ENCODE peak calls at places on chromosomes 12 and 14, in ten cellular contexts. One of them, this sample, is unnamed.

GRCh38 chr14:41498959-41499358 is 107.7 kb upstream of the LRFN5 start:
- DNase-seq in testis: no peak
- DNase-seq in HL-60: no peak
- DNase-seq in heart right ventricle: no peak
- DNase-seq in foreskin fibroblast: no peak
- DNase-seq in MM.1S: no peak
- DNase-seq in HFF-Myc: no peak
- DNase-seq in esophagus squamous epithelium: no peak
- DNase-seq in tibial artery: no peak
- DNase-seq in lower lobe of right lung: no peak
- DNase-seq in this sample: no peak

GRCh38 chr14:37142835-37143499 is 29.4 kb downstream of the SLC25A21 start:
- DNase-seq in testis: no peak
- DNase-seq in HL-60: no peak
- DNase-seq in heart right ventricle: no peak
- DNase-seq in foreskin fibroblast: no peak
- DNase-seq in MM.1S: no peak
- DNase-seq in HFF-Myc: no peak
- DNase-seq in esophagus squamous epithelium: no peak
- DNase-seq in tibial artery: no peak
- DNase-seq in lower lobe of right lung: no peak
- DNase-seq in this sample: peak

GRCh38 chr14:95993768-95994592 is 45.2 kb upstream of the C14orf132 start:
- DNase-seq in testis: peak
- DNase-seq in HL-60: peak
- DNase-seq in heart right ventricle: no peak
- DNase-seq in foreskin fibroblast: peak
- DNase-seq in MM.1S: peak
- DNase-seq in HFF-Myc: peak
- DNase-seq in esophagus squamous epithelium: no peak
- DNase-seq in tibial artery: no peak
- DNase-seq in lower lobe of right lung: no peak
- DNase-seq in this sample: peak

GRCh38 chr14:87066221-87066817 is 926.7 kb downstream of the GALC start:
- DNase-seq in testis: no peak
- DNase-seq in HL-60: no peak
- DNase-seq in heart right ventricle: no peak
- DNase-seq in foreskin fibroblast: no peak
- DNase-seq in MM.1S: no peak
- DNase-seq in HFF-Myc: no peak
- DNase-seq in esophagus squamous epithelium: no peak
- DNase-seq in tibial artery: no peak
- DNase-seq in lower lobe of right lung: no peak
- DNase-seq in this sample: no peak

GRCh38 chr12:6563448-6564050 is 4.5 kb downstream of the NOP2 start:
- DNase-seq in testis: peak
- DNase-seq in HL-60: peak
- DNase-seq in heart right ventricle: peak
- DNase-seq in foreskin fibroblast: peak
- DNase-seq in MM.1S: peak
- DNase-seq in HFF-Myc: no peak
- DNase-seq in esophagus squamous epithelium: no peak
- DNase-seq in tibial artery: no peak
- DNase-seq in lower lobe of right lung: peak
- DNase-seq in this sample: peak

GRCh38 chr12:1638167-1638566 is 9.1 kb downstream of the WNT5B start:
- DNase-seq in testis: no peak
- DNase-seq in HL-60: peak
- DNase-seq in heart right ventricle: no peak
- DNase-seq in foreskin fibroblast: no peak
- DNase-seq in MM.1S: no peak
- DNase-seq in HFF-Myc: no peak
- DNase-seq in esophagus squamous epithelium: no peak
- DNase-seq in tibial artery: no peak
- DNase-seq in lower lobe of right lung: no peak
- DNase-seq in this sample: no peak

GRCh38 chr12:98578821-98579220 is 14.7 kb upstream of the SLC25A3 start:
- DNase-seq in testis: no peak
- DNase-seq in HL-60: peak
- DNase-seq in heart right ventricle: no peak
- DNase-seq in foreskin fibroblast: no peak
- DNase-seq in MM.1S: no peak
- DNase-seq in HFF-Myc: no peak
- DNase-seq in esophagus squamous epithelium: no peak
- DNase-seq in tibial artery: no peak
- DNase-seq in lower lobe of right lung: no peak
- DNase-seq in this sample: peak

GRCh38 chr14:65079201-65079600 is 23.1 kb downstream of the MAX start:
- DNase-seq in testis: no peak
- DNase-seq in HL-60: peak
- DNase-seq in heart right ventricle: no peak
- DNase-seq in foreskin fibroblast: no peak
- DNase-seq in MM.1S: no peak
- DNase-seq in HFF-Myc: no peak
- DNase-seq in esophagus squamous epithelium: no peak
- DNase-seq in tibial artery: no peak
- DNase-seq in lower lobe of right lung: no peak
- DNase-seq in this sample: no peak

GRCh38 chr14:21258194-21258888 is 10.9 kb downstream of the HNRNPC start:
- DNase-seq in testis: no peak
- DNase-seq in HL-60: no peak
- DNase-seq in heart right ventricle: no peak
- DNase-seq in foreskin fibroblast: no peak
- DNase-seq in MM.1S: no peak
- DNase-seq in HFF-Myc: no peak
- DNase-seq in esophagus squamous epithelium: no peak
- DNase-seq in tibial artery: no peak
- DNase-seq in lower lobe of right lung: peak
- DNase-seq in this sample: no peak

GRCh38 chr12:76790564-76791552 is 26.9 kb downstream of the ZDHHC17 start:
- DNase-seq in testis: no peak
- DNase-seq in HL-60: no peak
- DNase-seq in heart right ventricle: no peak
- DNase-seq in foreskin fibroblast: no peak
- DNase-seq in MM.1S: peak
- DNase-seq in HFF-Myc: no peak
- DNase-seq in esophagus squamous epithelium: no peak
- DNase-seq in tibial artery: no peak
- DNase-seq in lower lobe of right lung: no peak
- DNase-seq in this sample: peak

GRCh38 chr14:73761621-73762355 is 47.6 kb upstream of the PNMA1 start:
- DNase-seq in testis: no peak
- DNase-seq in HL-60: no peak
- DNase-seq in heart right ventricle: no peak
- DNase-seq in foreskin fibroblast: no peak
- DNase-seq in MM.1S: peak
- DNase-seq in HFF-Myc: no peak
- DNase-seq in esophagus squamous epithelium: no peak
- DNase-seq in tibial artery: no peak
- DNase-seq in lower lobe of right lung: no peak
- DNase-seq in this sample: no peak

GRCh38 chr14:73760598-73761586 is 46.7 kb upstream of the PNMA1 start:
- DNase-seq in testis: no peak
- DNase-seq in HL-60: no peak
- DNase-seq in heart right ventricle: no peak
- DNase-seq in foreskin fibroblast: no peak
- DNase-seq in MM.1S: peak
- DNase-seq in HFF-Myc: no peak
- DNase-seq in esophagus squamous epithelium: no peak
- DNase-seq in tibial artery: no peak
- DNase-seq in lower lobe of right lung: no peak
- DNase-seq in this sample: no peak

GRCh38 chr14:73758392-73759182 is 44.4 kb upstream of the PNMA1 start:
- DNase-seq in testis: peak
- DNase-seq in HL-60: peak
- DNase-seq in heart right ventricle: peak
- DNase-seq in foreskin fibroblast: peak
- DNase-seq in MM.1S: peak
- DNase-seq in HFF-Myc: no peak
- DNase-seq in esophagus squamous epithelium: peak
- DNase-seq in tibial artery: peak
- DNase-seq in lower lobe of right lung: peak
- DNase-seq in this sample: peak

GRCh38 chr14:73759183-73759713 is 45.1 kb upstream of the PNMA1 start:
- DNase-seq in testis: peak
- DNase-seq in HL-60: no peak
- DNase-seq in heart right ventricle: peak
- DNase-seq in foreskin fibroblast: peak
- DNase-seq in MM.1S: peak
- DNase-seq in HFF-Myc: no peak
- DNase-seq in esophagus squamous epithelium: no peak
- DNase-seq in tibial artery: peak
- DNase-seq in lower lobe of right lung: peak
- DNase-seq in this sample: peak

GRCh38 chr14:73759714-73760597 is 45.8 kb upstream of the PNMA1 start:
- DNase-seq in testis: peak
- DNase-seq in HL-60: peak
- DNase-seq in heart right ventricle: peak
- DNase-seq in foreskin fibroblast: peak
- DNase-seq in MM.1S: peak
- DNase-seq in HFF-Myc: peak
- DNase-seq in esophagus squamous epithelium: peak
- DNase-seq in tibial artery: peak
- DNase-seq in lower lobe of right lung: peak
- DNase-seq in this sample: peak
- TF ChIP-seq CTCF in testis: no peak
- TF ChIP-seq CTCF in HL-60: no peak
- TF ChIP-seq CTCF in heart right ventricle: no peak
- TF ChIP-seq CTCF in foreskin fibroblast: no peak
- TF ChIP-seq CTCF in MM.1S: no peak
- TF ChIP-seq CTCF in HFF-Myc: no peak
- TF ChIP-seq CTCF in esophagus squamous epithelium: peak
- TF ChIP-seq CTCF in tibial artery: peak
- TF ChIP-seq CTCF in lower lobe of right lung: peak
- TF ChIP-seq CTCF in this sample: no peak

GRCh38 chr14:77267937-77268699 is 2.9 kb downstream of the NGB start:
- DNase-seq in testis: no peak
- DNase-seq in HL-60: no peak
- DNase-seq in heart right ventricle: no peak
- DNase-seq in foreskin fibroblast: no peak
- DNase-seq in MM.1S: no peak
- DNase-seq in HFF-Myc: no peak
- DNase-seq in esophagus squamous epithelium: no peak
- DNase-seq in tibial artery: no peak
- DNase-seq in lower lobe of right lung: no peak
- DNase-seq in this sample: no peak

GRCh38 chr14:77271113-77271710 is at the start of gene NGB:
- DNase-seq in testis: no peak
- DNase-seq in HL-60: no peak
- DNase-seq in heart right ventricle: no peak
- DNase-seq in foreskin fibroblast: no peak
- DNase-seq in MM.1S: no peak
- DNase-seq in HFF-Myc: no peak
- DNase-seq in esophagus squamous epithelium: no peak
- DNase-seq in tibial artery: no peak
- DNase-seq in lower lobe of right lung: no peak
- DNase-seq in this sample: no peak

GRCh38 chr14:77272261-77272660 is 1.3 kb upstream of the NGB start:
- DNase-seq in testis: no peak
- DNase-seq in HL-60: no peak
- DNase-seq in heart right ventricle: no peak
- DNase-seq in foreskin fibroblast: no peak
- DNase-seq in MM.1S: no peak
- DNase-seq in HFF-Myc: no peak
- DNase-seq in esophagus squamous epithelium: no peak
- DNase-seq in tibial artery: no peak
- DNase-seq in lower lobe of right lung: no peak
- DNase-seq in this sample: no peak

GRCh38 chr14:77268989-77269595 is 1.9 kb downstream of the NGB start:
- DNase-seq in testis: no peak
- DNase-seq in HL-60: no peak
- DNase-seq in heart right ventricle: no peak
- DNase-seq in foreskin fibroblast: no peak
- DNase-seq in MM.1S: peak
- DNase-seq in HFF-Myc: no peak
- DNase-seq in esophagus squamous epithelium: no peak
- DNase-seq in tibial artery: no peak
- DNase-seq in lower lobe of right lung: no peak
- DNase-seq in this sample: no peak

DNA sequence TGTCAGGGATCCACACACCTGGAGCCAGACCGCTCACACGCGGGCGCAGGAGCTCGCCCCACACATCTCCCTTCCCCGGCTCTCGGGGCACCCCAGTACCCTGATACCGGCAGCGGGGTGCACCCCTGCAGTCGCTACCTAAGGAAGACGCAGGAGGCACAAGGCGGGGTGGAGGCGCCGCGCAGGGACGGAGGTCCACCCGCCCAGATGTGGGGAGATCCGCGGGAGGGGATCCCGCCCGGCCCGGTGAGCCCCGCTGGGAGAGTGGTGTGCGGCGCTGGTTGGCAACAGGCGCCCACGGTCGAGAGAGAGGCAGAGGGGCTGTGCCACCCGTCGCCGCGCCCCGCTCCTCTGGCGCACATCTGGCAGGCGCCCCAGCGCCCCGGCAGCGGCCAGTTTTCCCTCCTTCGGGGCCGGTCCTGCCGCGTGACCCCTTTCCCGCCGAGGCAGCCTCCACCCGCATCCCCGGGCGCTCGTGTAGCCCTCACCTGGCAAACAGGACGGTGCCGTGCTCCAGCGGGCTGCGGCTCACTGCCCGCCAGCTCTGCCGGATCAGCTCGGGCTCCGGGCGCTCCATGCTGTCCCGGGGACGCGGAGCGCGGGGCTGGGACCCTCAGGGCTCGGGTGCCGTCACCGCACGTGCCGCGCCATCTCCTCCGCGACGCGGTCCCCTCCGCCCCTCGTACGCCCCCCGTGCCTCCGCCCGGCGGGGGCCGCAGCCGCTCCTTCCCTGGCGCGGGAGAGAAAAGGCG is 469 bp downstream of the NGB start:
- DNase-seq in testis: no peak
- DNase-seq in HL-60: no peak
- DNase-seq in heart right ventricle: no peak
- DNase-seq in foreskin fibroblast: no peak
- DNase-seq in MM.1S: no peak
- DNase-seq in HFF-Myc: no peak
- DNase-seq in esophagus squamous epithelium: no peak
- DNase-seq in tibial artery: no peak
- DNase-seq in lower lobe of right lung: no peak
- DNase-seq in this sample: no peak
- H3K4me3 ChIP-seq in testis: peak
- H3K4me3 ChIP-seq in HL-60: no peak
- H3K4me3 ChIP-seq in heart right ventricle: no peak
- H3K4me3 ChIP-seq in foreskin fibroblast: no peak
- H3K4me3 ChIP-seq in MM.1S: no peak
- H3K4me3 ChIP-seq in HFF-Myc: no peak
- H3K4me3 ChIP-seq in esophagus squamous epithelium: peak
- H3K4me3 ChIP-seq in tibial artery: no peak
- H3K4me3 ChIP-seq in lower lobe of right lung: no peak
- H3K4me3 ChIP-seq in this sample: no peak

GRCh38 chr12:68067762-68068376 is 78.6 kb downstream of the IFNG-AS1 start:
- DNase-seq in testis: no peak
- DNase-seq in HL-60: no peak
- DNase-seq in heart right ventricle: no peak
- DNase-seq in foreskin fibroblast: no peak
- DNase-seq in MM.1S: no peak
- DNase-seq in HFF-Myc: no peak
- DNase-seq in esophagus squamous epithelium: no peak
- DNase-seq in tibial artery: no peak
- DNase-seq in lower lobe of right lung: no peak
- DNase-seq in this sample: no peak
- TF ChIP-seq CTCF in testis: no peak
- TF ChIP-seq CTCF in HL-60: no peak
- TF ChIP-seq CTCF in heart right ventricle: no peak
- TF ChIP-seq CTCF in foreskin fibroblast: peak
- TF ChIP-seq CTCF in MM.1S: peak
- TF ChIP-seq CTCF in HFF-Myc: peak
- TF ChIP-seq CTCF in esophagus squamous epithelium: peak
- TF ChIP-seq CTCF in tibial artery: no peak
- TF ChIP-seq CTCF in lower lobe of right lung: no peak
- TF ChIP-seq CTCF in this sample: peak

GRCh38 chr14:83207550-83207949 is 1673.9 kb upstream of the SEL1L start:
- DNase-seq in testis: no peak
- DNase-seq in HL-60: no peak
- DNase-seq in heart right ventricle: no peak
- DNase-seq in foreskin fibroblast: no peak
- DNase-seq in MM.1S: no peak
- DNase-seq in HFF-Myc: no peak
- DNase-seq in esophagus squamous epithelium: no peak
- DNase-seq in tibial artery: no peak
- DNase-seq in lower lobe of right lung: no peak
- DNase-seq in this sample: no peak
- H3K4me3 ChIP-seq in testis: no peak
- H3K4me3 ChIP-seq in HL-60: no peak
- H3K4me3 ChIP-seq in heart right ventricle: no peak
- H3K4me3 ChIP-seq in foreskin fibroblast: no peak
- H3K4me3 ChIP-seq in MM.1S: no peak
- H3K4me3 ChIP-seq in HFF-Myc: no peak
- H3K4me3 ChIP-seq in esophagus squamous epithelium: no peak
- H3K4me3 ChIP-seq in tibial artery: no peak
- H3K4me3 ChIP-seq in lower lobe of right lung: no peak
- H3K4me3 ChIP-seq in this sample: no peak

This sample was measured in astrocyte of the spinal cord.